ENCODE peak calls at places on chromosome 13, in seven cellular contexts. K is GM12878, F is IMR-90, O is A549, E is SK-N-SH, W is K562, U is H1. J is an unnamed sample.
A peak's percentile ranks its signal among the peaks of the same experiment; 100 is the strongest.

GRCh38 chr13:38167164-38167822 is 182.4 kb upstream of the UFM1 start:
- DNase-seq in K (peak; percentile 8), F (no peak), O (no peak), E (no peak), W (no peak), U (no peak), J (no peak)

GRCh38 chr13:104871456-104871855 is 1664.0 kb downstream of the EFNB2 start:
- DNase-seq in K (no peak), F (no peak), O (no peak), E (no peak), W (no peak), U (no peak), J (no peak)

GRCh38 chr13:88086577-88086976 is 415.4 kb downstream of the SLITRK5 start:
- DNase-seq in K (no peak), F (peak; percentile 22), O (no peak), E (no peak), W (no peak), U (no peak), J (no peak)

GRCh38 chr13:43316997-43317396 is 293.6 kb downstream of the DNAJC15 start:
- DNase-seq in K (no peak), F (peak; percentile 67), O (no peak), E (peak; percentile 80), W (no peak), U (no peak), J (no peak)

GRCh38 chr13:40329682-40330485 is 336.6 kb downstream of the FOXO1 start:
- DNase-seq in K (no peak), F (no peak), O (no peak), E (no peak), W (no peak), U (no peak), J (no peak)

GRCh38 chr13:25744176-25744575 is 307.6 kb downstream of the SHISA2 start:
- DNase-seq in K (no peak), F (no peak), O (no peak), E (peak; percentile 38), W (no peak), U (no peak), J (no peak)

GRCh38 chr13:103238441-103238840 is 172.2 kb upstream of the SLC10A2 start:
- DNase-seq in K (no peak), F (no peak), O (no peak), E (no peak), W (no peak), U (no peak), J (no peak)

GRCh38 chr13:45936621-45937020 is 85.1 kb upstream of the SIAH3 start:
- DNase-seq in K (no peak), F (no peak), O (no peak), E (no peak), W (no peak), U (no peak), J (no peak)

GRCh38 chr13:111115841-111116500 is 861 bp downstream of the ARHGEF7 start:
- DNase-seq in K (no peak), F (peak; percentile 87), O (no peak), E (peak; percentile 80), W (no peak), U (peak; percentile 56), J (peak; percentile 12)

GRCh38 chr13:99617474-99618255 is 116.4 kb downstream of the TM9SF2 start:
- DNase-seq in K (no peak), F (peak; percentile 38), O (peak; percentile 40), E (peak; percentile 35), W (peak; percentile 26), U (peak; percentile 73), J (peak; percentile 33)

GRCh38 chr13:28320884-28321574 is 173.9 kb downstream of the FLT1 start:
- DNase-seq in K (no peak), F (peak; percentile 84), O (no peak), E (no peak), W (no peak), U (no peak), J (peak; percentile 36)

GRCh38 chr13:36746051-36746450 is 72.2 kb downstream of the SERTM1 start:
- DNase-seq in K (no peak), F (no peak), O (no peak), E (no peak), W (no peak), U (no peak), J (no peak)

GRCh38 chr13:108985166-108985565 is 355.8 kb downstream of the MYO16 start:
- DNase-seq in K (no peak), F (no peak), O (no peak), E (no peak), W (no peak), U (no peak), J (no peak)

GRCh38 chr13:109904218-109904617 is 117.8 kb upstream of the IRS2 start:
- DNase-seq in K (no peak), F (no peak), O (no peak), E (no peak), W (peak; percentile 16), U (no peak), J (no peak)

GRCh38 chr13:109390391-109390790 is 396.0 kb downstream of the IRS2 start:
- DNase-seq in K (no peak), F (no peak), O (no peak), E (no peak), W (no peak), U (no peak), J (no peak)

GRCh38 chr13:35917252-35917941 is 213.8 kb downstream of the DCLK1 start:
- DNase-seq in K (no peak), F (no peak), O (no peak), E (no peak), W (no peak), U (peak; percentile 33), J (no peak)

GRCh38 chr13:39900106-39900750 is 244.8 kb downstream of the COG6 start:
- DNase-seq in K (no peak), F (peak; percentile 49), O (no peak), E (no peak), W (no peak), U (no peak), J (no peak)

GRCh38 chr13:30766957-30767603 is 31.7 kb downstream of the ALOX5AP start:
- DNase-seq in K (peak; percentile 59), F (no peak), O (no peak), E (no peak), W (no peak), U (no peak), J (no peak)

GRCh38 chr13:105721056-105721455 is 814.4 kb downstream of the EFNB2 start:
- DNase-seq in K (no peak), F (no peak), O (no peak), E (no peak), W (no peak), U (no peak), J (no peak)

GRCh38 chr13:34459856-34460255 is 482.2 kb upstream of the NBEA start:
- DNase-seq in K (no peak), F (no peak), O (no peak), E (no peak), W (no peak), U (no peak), J (no peak)

GRCh38 chr13:40764587-40765403 is 6.2 kb downstream of the MRPS31 start:
- DNase-seq in K (no peak), F (no peak), O (no peak), E (no peak), W (no peak), U (no peak), J (no peak)

GRCh38 chr13:114230575-114230974 is 4.1 kb upstream of the CDC16 start:
- DNase-seq in K (no peak), F (no peak), O (no peak), E (no peak), W (no peak), U (no peak), J (no peak)

GRCh38 chr13:40779049-40779448 is 8.1 kb upstream of the MRPS31 start:
- DNase-seq in K (no peak), F (no peak), O (no peak), E (no peak), W (no peak), U (no peak), J (no peak)

GRCh38 chr13:32910530-32910929 is 105.7 kb upstream of the KL start:
- DNase-seq in K (no peak), F (no peak), O (no peak), E (no peak), W (no peak), U (no peak), J (no peak)
- H3K4me3 ChIP-seq in K (no peak overlapping the region), F (no peak overlapping the region), O (no peak overlapping the region), E (no peak overlapping the region), W (no peak overlapping the region), U (no peak overlapping the region), J (no peak overlapping the region)

GRCh38 chr13:51001335-51001734 is 91.7 kb downstream of the RNASEH2B start:
- DNase-seq in K (no peak), F (no peak), O (no peak), E (no peak), W (no peak), U (no peak), J (no peak)

GRCh38 chr13:51000058-51000457 is 90.5 kb downstream of the RNASEH2B start:
- DNase-seq in K (no peak), F (no peak), O (no peak), E (no peak), W (no peak), U (no peak), J (no peak)

GRCh38 chr13:51002736-51003135 is 93.1 kb downstream of the RNASEH2B start:
- DNase-seq in K (no peak), F (no peak), O (no peak), E (no peak), W (no peak), U (no peak), J (no peak)

GRCh38 chr13:50999641-51000040 is 90.0 kb downstream of the RNASEH2B start:
- DNase-seq in K (no peak), F (no peak), O (no peak), E (no peak), W (no peak), U (no peak), J (no peak)

DNA sequence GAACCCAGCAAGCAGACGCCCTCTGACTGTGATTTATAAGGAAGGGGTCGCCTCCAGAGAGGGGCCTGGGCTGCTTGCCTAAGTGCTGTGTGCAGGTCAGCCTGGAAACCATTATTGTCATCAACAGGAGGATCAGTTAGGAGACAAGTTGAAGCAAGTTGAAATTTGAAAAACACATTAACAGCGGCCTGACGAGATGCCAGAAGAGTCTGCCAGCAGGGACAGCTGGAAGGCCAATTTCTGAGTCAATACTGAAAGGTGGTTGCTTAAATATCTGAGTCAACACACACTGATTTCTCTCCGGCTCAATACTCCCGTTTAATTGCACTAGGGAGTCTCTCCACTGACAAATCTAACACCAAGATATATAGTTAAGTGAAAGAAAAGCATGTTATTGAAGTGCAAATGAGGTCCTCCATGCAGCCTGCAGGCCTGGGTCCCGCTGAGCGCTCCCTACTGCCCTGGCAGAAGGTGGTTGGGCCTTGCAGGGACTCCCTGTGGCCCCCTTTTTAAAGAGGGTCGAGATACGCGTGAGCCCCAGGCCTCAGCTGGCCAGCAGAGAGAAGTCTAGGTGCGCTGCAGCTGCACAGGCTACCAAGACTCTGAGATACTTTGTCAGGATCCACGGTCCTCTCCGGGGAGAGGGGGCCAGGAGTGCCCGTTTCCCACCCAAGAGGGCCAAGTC is 91.1 kb downstream of the RNASEH2B start:
- DNase-seq in K (no peak), F (peak; percentile 42), O (no peak), E (no peak), W (no peak), U (no peak), J (no peak)
- TF ChIP-seq RFX5 in K (no peak), F (no peak), O (no peak), E (no peak), W (no peak), U (no peak), J (no peak)

GRCh38 chr13:71870036-71870435 is 3.0 kb upstream of the DACH1 start:
- DNase-seq in K (no peak), F (no peak), O (no peak), E (no peak), W (no peak), U (no peak), J (no peak)
- H3K4me3 ChIP-seq in K (no peak overlapping the region), F (no peak overlapping the region), O (no peak overlapping the region), E (no peak overlapping the region), W (no peak overlapping the region), U (peak overlapping the region; percentile 51), J (no peak overlapping the region)

GRCh38 chr13:49527123-49527522 is 31.4 kb downstream of the PHF11 start:
- DNase-seq in K (no peak), F (no peak), O (no peak), E (no peak), W (no peak), U (no peak), J (no peak)
- TF ChIP-seq RFX5 in K (no peak), F (no peak), O (no peak), E (no peak), W (no peak), U (no peak), J (no peak)

J was measured in HepG2.